ENCODE peak calls at places on chromosomes 6 and 20, in four cellular contexts. One of them, this sample, is unnamed.

GRCh38 chr20:45156728-45157127 is 18.0 kb upstream of the PI3 start:
- DNase-seq in astrocyte of the spinal cord: no peak
- DNase-seq in EL: no peak
- DNase-seq in NCI-H1417 treated with DMSO at 0.1 percent for 48 hours: no peak
- DNase-seq in this sample: no peak

GRCh38 chr6:169738972-169739529 is 12.3 kb downstream of the DYNLT2 start:
- DNase-seq in NCI-H1417 treated with DMSO at 0.1 percent for 48 hours: no peak
- DNase-seq in EL: no peak
- DNase-seq in astrocyte of the spinal cord: no peak
- DNase-seq in this sample: no peak

GRCh38 chr20:32912688-32913087 is 54.0 kb downstream of the EFCAB8 start:
- DNase-seq in NCI-H1417 treated with DMSO at 0.1 percent for 48 hours: no peak
- DNase-seq in EL: no peak
- DNase-seq in astrocyte of the spinal cord: no peak
- DNase-seq in this sample: peak; percentile 4

GRCh38 chr6:149851461-149851860 is 12.7 kb downstream of the LRP11 start:
- DNase-seq in astrocyte of the spinal cord: peak; percentile 27
- DNase-seq in EL: peak; percentile 78
- DNase-seq in NCI-H1417 treated with DMSO at 0.1 percent for 48 hours: no peak
- DNase-seq in this sample: peak; percentile 47

GRCh38 chr6:137661601-137662000 is 167.4 kb upstream of the OLIG3 start:
- DNase-seq in EL: peak; percentile 18
- DNase-seq in NCI-H1417 treated with DMSO at 0.1 percent for 48 hours: no peak
- DNase-seq in astrocyte of the spinal cord: no peak
- DNase-seq in this sample: peak; percentile 56

GRCh38 chr20:34663213-34663943 is 13.5 kb downstream of the PIGU start:
- DNase-seq in NCI-H1417 treated with DMSO at 0.1 percent for 48 hours: no peak
- DNase-seq in EL: peak; percentile 34
- DNase-seq in astrocyte of the spinal cord: no peak
- DNase-seq in this sample: no peak

GRCh38 chr6:106512958-106513480 is 116.3 kb downstream of the RTN4IP1 start:
- DNase-seq in NCI-H1417 treated with DMSO at 0.1 percent for 48 hours: no peak
- DNase-seq in EL: no peak
- DNase-seq in astrocyte of the spinal cord: peak; percentile 25
- DNase-seq in this sample: no peak

GRCh38 chr6:158066161-158066781 is 84.6 kb downstream of the SYNJ2 start:
- DNase-seq in astrocyte of the spinal cord: no peak
- DNase-seq in EL: no peak
- DNase-seq in NCI-H1417 treated with DMSO at 0.1 percent for 48 hours: no peak
- DNase-seq in this sample: no peak

GRCh38 chr6:16345449-16346330 is 107.3 kb downstream of the GMPR start:
- DNase-seq in astrocyte of the spinal cord: peak; percentile 88
- DNase-seq in NCI-H1417 treated with DMSO at 0.1 percent for 48 hours: no peak
- DNase-seq in EL: peak; percentile 92
- DNase-seq in this sample: peak; percentile 65

GRCh38 chr6:16481680-16482079 is 243.3 kb downstream of the GMPR start:
- DNase-seq in astrocyte of the spinal cord: no peak
- DNase-seq in EL: no peak
- DNase-seq in NCI-H1417 treated with DMSO at 0.1 percent for 48 hours: no peak
- DNase-seq in this sample: no peak

GRCh38 chr6:111456208-111456607 is 26.8 kb downstream of the REV3L start:
- DNase-seq in astrocyte of the spinal cord: peak; percentile 36
- DNase-seq in EL: no peak
- DNase-seq in NCI-H1417 treated with DMSO at 0.1 percent for 48 hours: no peak
- DNase-seq in this sample: peak; percentile 36

GRCh38 chr6:16514249-16514648 is 247.0 kb downstream of the ATXN1 start:
- DNase-seq in EL: peak; percentile 57
- DNase-seq in NCI-H1417 treated with DMSO at 0.1 percent for 48 hours: no peak
- DNase-seq in astrocyte of the spinal cord: peak; percentile 76
- DNase-seq in this sample: peak; percentile 82

GRCh38 chr20:40309731-40310130 is 379.3 kb downstream of the MAFB start:
- DNase-seq in NCI-H1417 treated with DMSO at 0.1 percent for 48 hours: no peak
- DNase-seq in EL: no peak
- DNase-seq in astrocyte of the spinal cord: peak; percentile 46
- DNase-seq in this sample: no peak

GRCh38 chr6:142014515-142014914 is 118.2 kb upstream of the GJE1 start:
- DNase-seq in EL: peak; percentile 98
- DNase-seq in astrocyte of the spinal cord: peak; percentile 89
- DNase-seq in NCI-H1417 treated with DMSO at 0.1 percent for 48 hours: no peak
- DNase-seq in this sample: peak; percentile 82

GRCh38 chr6:145135702-145136101 is 599.6 kb downstream of the EPM2A start:
- DNase-seq in EL: no peak
- DNase-seq in astrocyte of the spinal cord: no peak
- DNase-seq in NCI-H1417 treated with DMSO at 0.1 percent for 48 hours: no peak
- DNase-seq in this sample: no peak

GRCh38 chr20:13995841-13996240 is 525 bp downstream of the MACROD2 start:
- DNase-seq in NCI-H1417 treated with DMSO at 0.1 percent for 48 hours: peak; percentile 3
- DNase-seq in astrocyte of the spinal cord: peak; percentile 3
- DNase-seq in EL: peak; percentile 4
- DNase-seq in this sample: no peak

GRCh38 chr6:111230351-111231077 is 143.2 kb downstream of the SLC16A10 start:
- DNase-seq in NCI-H1417 treated with DMSO at 0.1 percent for 48 hours: no peak
- DNase-seq in astrocyte of the spinal cord: peak; percentile 55
- DNase-seq in EL: peak; percentile 66
- DNase-seq in this sample: peak; percentile 81

GRCh38 chr20:25247666-25248500 is at the start of gene PYGB:
- DNase-seq in NCI-H1417 treated with DMSO at 0.1 percent for 48 hours: peak; percentile 38
- DNase-seq in astrocyte of the spinal cord: peak; percentile 87
- DNase-seq in EL: peak; percentile 87
- DNase-seq in this sample: peak; percentile 84

GRCh38 chr20:4134355-4134834 is 119.0 kb upstream of the RNF24 start:
- DNase-seq in NCI-H1417 treated with DMSO at 0.1 percent for 48 hours: no peak
- DNase-seq in astrocyte of the spinal cord: no peak
- DNase-seq in EL: no peak
- DNase-seq in this sample: no peak

GRCh38 chr6:143896096-143896880 is 32.0 kb downstream of the ZC2HC1B start:
- DNase-seq in NCI-H1417 treated with DMSO at 0.1 percent for 48 hours: no peak
- DNase-seq in astrocyte of the spinal cord: no peak
- DNase-seq in EL: no peak
- DNase-seq in this sample: peak; percentile 3

GRCh38 chr6:137291441-137291840 is 72.3 kb upstream of the IFNGR1 start:
- DNase-seq in NCI-H1417 treated with DMSO at 0.1 percent for 48 hours: no peak
- DNase-seq in astrocyte of the spinal cord: peak; percentile 47
- DNase-seq in EL: peak; percentile 46
- DNase-seq in this sample: peak; percentile 78

GRCh38 chr6:149831380-149831820 is 32.8 kb downstream of the LRP11 start:
- DNase-seq in EL: no peak
- DNase-seq in astrocyte of the spinal cord: no peak
- DNase-seq in NCI-H1417 treated with DMSO at 0.1 percent for 48 hours: no peak
- DNase-seq in this sample: no peak

GRCh38 chr20:50580016-50580747 is 70.0 kb downstream of the PTPN1 start:
- DNase-seq in NCI-H1417 treated with DMSO at 0.1 percent for 48 hours: no peak
- DNase-seq in astrocyte of the spinal cord: peak; percentile 50
- DNase-seq in EL: peak; percentile 59
- DNase-seq in this sample: peak; percentile 63

GRCh38 chr6:131657630-131658111 is 20.6 kb downstream of the ENPP3 start:
- DNase-seq in astrocyte of the spinal cord: peak; percentile 24
- DNase-seq in NCI-H1417 treated with DMSO at 0.1 percent for 48 hours: no peak
- DNase-seq in EL: peak; percentile 56
- DNase-seq in this sample: no peak

GRCh38 chr20:51013577-51014330 is 9.2 kb downstream of the KCNG1 start:
- DNase-seq in EL: no peak
- DNase-seq in astrocyte of the spinal cord: no peak
- DNase-seq in NCI-H1417 treated with DMSO at 0.1 percent for 48 hours: no peak
- DNase-seq in this sample: no peak

GRCh38 chr20:53869466-53870258 is 200.7 kb downstream of the BCAS1 start:
- DNase-seq in EL: peak; percentile 71
- DNase-seq in NCI-H1417 treated with DMSO at 0.1 percent for 48 hours: no peak
- DNase-seq in astrocyte of the spinal cord: peak; percentile 80
- DNase-seq in this sample: peak; percentile 86

GRCh38 chr6:43742285-43742684 is 27.7 kb upstream of the VEGFA start:
- DNase-seq in NCI-H1417 treated with DMSO at 0.1 percent for 48 hours: no peak
- DNase-seq in EL: no peak
- DNase-seq in astrocyte of the spinal cord: no peak
- DNase-seq in this sample: no peak

GRCh38 chr6:156948807-156949206 is 171.6 kb downstream of the ARID1B start:
- DNase-seq in NCI-H1417 treated with DMSO at 0.1 percent for 48 hours: no peak
- DNase-seq in EL: peak; percentile 81
- DNase-seq in astrocyte of the spinal cord: peak; percentile 87
- DNase-seq in this sample: peak; percentile 70